ENCODE peak calls at places on chromosomes 4 and X, in four cellular contexts. Y is kidney; D is HuH-7.5; K is effector memory CD8-positive, alpha-beta T cell. X is an unnamed sample.

GRCh38 chr4:56530269-56531148 is 24.9 kb downstream of the ARL9 start:
- DNase-seq in Y (peak), D (peak), K (peak), X (peak)

GRCh38 chr4:168501407-168501806 is 4.6 kb downstream of the PALLD start:
- DNase-seq in Y (no peak), D (no peak), K (no peak), X (no peak)

GRCh38 chrX:15194136-15194535 is 75.7 kb downstream of the ASB9 start:
- DNase-seq in Y (no peak), D (no peak), K (no peak), X (no peak)

GRCh38 chr4:143441678-143442077 is 71.8 kb upstream of the SMARCA5 start:
- DNase-seq in Y (no peak), D (no peak), K (no peak), X (no peak)

GRCh38 chr4:46329118-46329976 is 60.6 kb downstream of the GABRA2 start:
- DNase-seq in Y (no peak), D (peak), K (no peak), X (no peak)

GRCh38 chr4:41363384-41363981 is 106.8 kb downstream of the UCHL1 start:
- DNase-seq in Y (no peak), D (no peak), K (no peak), X (peak)

GRCh38 chr4:2081540-2081939 is 22.4 kb downstream of the NAT8L start:
- DNase-seq in Y (no peak), D (no peak), K (no peak), X (peak)

GRCh38 chr4:24001945-24002640 is 112.2 kb upstream of the PPARGC1A start:
- DNase-seq in Y (no peak), D (no peak), K (no peak), X (no peak)

GRCh38 chrX:104318330-104319009 is 63.7 kb upstream of the ESX1 start:
- DNase-seq in Y (no peak), D (no peak), K (no peak), X (no peak)

GRCh38 chrX:781216-782211 is 150.9 kb downstream of the SHOX start:
- DNase-seq in Y (no peak), D (no peak), K (no peak), X (peak)

GRCh38 chr4:12186526-12186925 is 757.8 kb upstream of the HS3ST1 start:
- DNase-seq in Y (no peak), D (no peak), K (no peak), X (no peak)

GRCh38 chrX:7102119-7102518 is 45.4 kb upstream of the STS start:
- DNase-seq in Y (no peak), D (no peak), K (no peak), X (no peak)

GRCh38 chrX:10239611-10240064 is 82.9 kb downstream of the CLCN4 start:
- DNase-seq in Y (no peak), D (no peak), K (no peak), X (no peak)

GRCh38 chr4:168994961-168995360 is 15.1 kb downstream of the CBR4 start:
- DNase-seq in Y (no peak), D (no peak), K (no peak), X (no peak)

GRCh38 chrX:71169586-71169985 is 24.9 kb downstream of the NLGN3 start:
- DNase-seq in Y (no peak), D (no peak), K (no peak), X (peak)

X was measured in spleen.